ENCODE peak calls at places on chromosomes 2 and 18, in five cellular contexts. L is pulmonary artery endothelial cell, M is fibroblast of mammary gland, E is coronary artery, C is transverse colon. O is an unnamed sample.
A peak's percentile ranks its signal among the peaks of the same experiment; 100 is the strongest.

GRCh38 chr18:78734614-78734945 is 245.0 kb upstream of the SALL3 start:
- DNase-seq in L (no peak), M (no peak), E (no peak), C (no peak), O (no peak)

GRCh38 chr2:158953926-158954763 is 14.3 kb upstream of the TANC1 start:
- DNase-seq in L (peak; percentile 77), M (peak; percentile 95), E (peak; percentile 83), C (peak; percentile 88), O (peak; percentile 59)

GRCh38 chr2:237291138-237291792 is 122.7 kb downstream of the COL6A3 start:
- DNase-seq in L (peak; percentile 96), M (peak; percentile 99), E (peak; percentile 97), C (peak; percentile 87), O (peak; percentile 87)

GRCh38 chr2:241559489-241560180 is 1.1 kb downstream of the BOK start:
- DNase-seq in L (peak; percentile 41), M (peak; percentile 39), E (no peak), C (peak; percentile 41), O (peak; percentile 79)

GRCh38 chr2:230933521-230934180 is 8.6 kb upstream of the GPR55 start:
- DNase-seq in L (no peak), M (no peak), E (peak; percentile 52), C (no peak), O (no peak)

GRCh38 chr2:122129399-122129798 is 373.9 kb downstream of the TSN start:
- DNase-seq in L (no peak), M (no peak), E (no peak), C (no peak), O (no peak)

GRCh38 chr18:45227004-45227403 is 388.3 kb upstream of the SLC14A2 start:
- DNase-seq in L (no peak), M (no peak), E (no peak), C (no peak), O (peak; percentile 20)

GRCh38 chr2:173881466-173881865 is 83.7 kb downstream of the SP3 start:
- DNase-seq in L (peak; percentile 17), M (peak; percentile 49), E (no peak), C (peak; percentile 15), O (no peak)

GRCh38 chr18:35062408-35062807 is 21.2 kb downstream of the MAPRE2 start:
- DNase-seq in L (no peak), M (no peak), E (no peak), C (no peak), O (no peak)

GRCh38 chr2:240226672-240227537 is 86.4 kb upstream of the OTOS start:
- DNase-seq in L (no peak), M (no peak), E (peak; percentile 62), C (no peak), O (no peak)

GRCh38 chr2:157364257-157364974 is 38.8 kb upstream of the ERMN start:
- DNase-seq in L (no peak), M (no peak), E (no peak), C (no peak), O (peak; percentile 6)

GRCh38 chr18:69402219-69402989 is 1.7 kb downstream of the DOK6 start:
- DNase-seq in L (no peak), M (no peak), E (no peak), C (no peak), O (peak; percentile 7)

GRCh38 chr2:234980476-234981187 is 28.8 kb downstream of the SH3BP4 start:
- DNase-seq in L (peak; percentile 78), M (no peak), E (no peak), C (peak; percentile 52), O (no peak)

GRCh38 chr2:101223814-101224231 is 28.9 kb upstream of the CNOT11 start:
- DNase-seq in L (no peak), M (no peak), E (no peak), C (peak; percentile 51), O (peak; percentile 27)

GRCh38 chr2:234446404-234447076 is 50.3 kb downstream of the ARL4C start:
- DNase-seq in L (no peak), M (no peak), E (no peak), C (peak; percentile 71), O (no peak)

GRCh38 chr2:181253438-181253837 is 203.7 kb upstream of the ITGA4 start:
- DNase-seq in L (no peak), M (peak; percentile 11), E (no peak), C (no peak), O (no peak)

GRCh38 chr2:111930875-111931274 is 32.5 kb downstream of the MERTK start:
- DNase-seq in L (no peak), M (peak; percentile 87), E (no peak), C (no peak), O (peak; percentile 23)

GRCh38 chr18:23627325-23627724 is 35.4 kb downstream of the ANKRD29 start:
- DNase-seq in L (no peak), M (peak; percentile 90), E (no peak), C (peak; percentile 18), O (no peak)

GRCh38 chr18:7464245-7464966 is 102.7 kb upstream of the PTPRM start:
- DNase-seq in L (no peak), M (no peak), E (no peak), C (no peak), O (no peak)

GRCh38 chr2:104852161-104852689 is 1.7 kb upstream of the POU3F3 start:
- DNase-seq in L (no peak), M (no peak), E (no peak), C (no peak), O (peak; percentile 53)

GRCh38 chr2:12797815-12798214 is 81.1 kb downstream of the TRIB2 start:
- DNase-seq in L (peak; percentile 89), M (peak; percentile 85), E (no peak), C (no peak), O (peak; percentile 20)

O was measured in GM03348.